ENCODE peak calls at places on chromosome 3, in ten cellular contexts. I is HL-60, Q is T-cell, R is SK-N-SH, U is AG04450, Z is foreskin fibroblast, O is GM04504, T is MV-4-11, W is sciatic nerve, B is SW 1271. G is an unnamed sample.

GRCh38 chr3:88013592-88013991 is 45.2 kb downstream of the CGGBP1 start:
- DNase-seq in I (no peak), Q (no peak), R (no peak), U (no peak), Z (no peak), O (no peak), T (peak), W (no peak), B (no peak), G (no peak)

GRCh38 chr3:9732080-9732752 is 681 bp downstream of the BRPF1 start:
- DNase-seq in I (peak), Q (no peak), R (no peak), U (no peak), Z (peak), O (no peak), T (peak), W (peak), B (no peak), G (no peak)

GRCh38 chr3:81874738-81875137 is 113.3 kb upstream of the GBE1 start:
- DNase-seq in I (no peak), Q (no peak), R (no peak), U (no peak), Z (peak), O (no peak), T (no peak), W (no peak), B (no peak), G (no peak)

GRCh38 chr3:140903196-140903595 is 38.4 kb upstream of the SLC25A36 start:
- DNase-seq in I (no peak), Q (no peak), R (no peak), U (no peak), Z (no peak), O (no peak), T (no peak), W (no peak), B (no peak), G (no peak)

GRCh38 chr3:128448491-128448890 is 18.2 kb downstream of the DNAJB8 start:
- DNase-seq in I (no peak), Q (no peak), R (no peak), U (no peak), Z (no peak), O (no peak), T (no peak), W (no peak), B (no peak), G (no peak)

GRCh38 chr3:178436773-178437172 is 99.5 kb upstream of the KCNMB2 start:
- DNase-seq in I (no peak), Q (no peak), R (peak), U (no peak), Z (peak), O (peak), T (peak), W (no peak), B (no peak), G (no peak)

GRCh38 chr3:178669046-178669445 is 132.8 kb downstream of the KCNMB2 start:
- DNase-seq in I (no peak), Q (no peak), R (no peak), U (no peak), Z (no peak), O (no peak), T (no peak), W (no peak), B (no peak), G (no peak)

GRCh38 chr3:52531636-52532516 is 1.8 kb downstream of the NT5DC2 start:
- DNase-seq in I (no peak), Q (no peak), R (no peak), U (no peak), Z (no peak), O (no peak), T (no peak), W (peak), B (no peak), G (no peak)